ENCODE peak calls at places on chromosomes 6 and 20, in seven cellular contexts. H, N, D, V, Z, J and Q are unnamed samples.

GRCh38 chr6:157281570-157281969 is 41.7 kb downstream of the TMEM242 start:
- DNase-seq in J (peak), Z (no peak), N (no peak), D (no peak), H (peak), V (peak), Q (no peak)

GRCh38 chr6:169820358-169820757 is 68.9 kb downstream of the ERMARD start:
- DNase-seq in Z (no peak), V (no peak), D (no peak), H (no peak), N (no peak), J (no peak), Q (no peak)

GRCh38 chr6:141988954-141989705 is 143.6 kb upstream of the GJE1 start:
- DNase-seq in N (peak), D (no peak), H (no peak), Z (no peak), V (no peak), J (no peak), Q (no peak)

GRCh38 chr20:60046011-60046413 is 87.8 kb downstream of the CDH26 start:
- DNase-seq in V (no peak), H (no peak), J (no peak), Z (no peak), N (peak), D (no peak), Q (no peak)

GRCh38 chr6:119112856-119113530 is 34.5 kb upstream of the FAM184A start:
- DNase-seq in V (no peak), Z (no peak), H (no peak), J (no peak), D (no peak), N (no peak), Q (no peak)

GRCh38 chr20:14634666-14635065 is 297.3 kb upstream of the FLRT3 start:
- DNase-seq in Z (no peak), V (no peak), H (no peak), J (no peak), N (no peak), D (no peak), Q (no peak)

GRCh38 chr6:107493158-107494057 is 3.5 kb downstream of the SOBP start:
- DNase-seq in N (peak), J (no peak), V (no peak), Z (no peak), D (peak), H (peak), Q (peak)

GRCh38 chr6:37303891-37304503 is 46.1 kb upstream of the TMEM217 start:
- DNase-seq in J (no peak), N (peak), Z (no peak), H (no peak), D (no peak), V (no peak), Q (no peak)

GRCh38 chr6:112016335-112016734 is 37.6 kb upstream of the CCN6 start:
- DNase-seq in H (peak), V (no peak), D (no peak), J (no peak), N (no peak), Z (no peak), Q (no peak)

GRCh38 chr20:40727960-40728359 is 38.9 kb upstream of the MAFB start:
- DNase-seq in N (no peak), J (no peak), V (no peak), D (no peak), H (no peak), Z (no peak), Q (no peak)

GRCh38 chr6:112049051-112049799 is 4.7 kb upstream of the CCN6 start:
- DNase-seq in N (no peak), V (no peak), J (no peak), H (no peak), D (no peak), Z (no peak), Q (no peak)

GRCh38 chr6:137332637-137333228 is 113.5 kb upstream of the IFNGR1 start:
- DNase-seq in N (no peak), J (no peak), Z (no peak), H (peak), D (no peak), V (no peak), Q (no peak)

GRCh38 chr20:32507998-32508774 is 76.9 kb downstream of the NOL4L start:
- DNase-seq in V (no peak), Z (no peak), H (no peak), J (no peak), N (no peak), D (no peak), Q (no peak)

GRCh38 chr6:122381494-122382083 is 17.9 kb upstream of the HSF2 start:
- DNase-seq in H (peak), V (no peak), N (peak), D (peak), Z (peak), J (peak), Q (peak)

GRCh38 chr6:160146454-160147145 is 25.0 kb downstream of the SLC22A1 start:
- DNase-seq in H (no peak), V (no peak), N (no peak), J (no peak), Z (no peak), D (no peak), Q (no peak)

GRCh38 chr20:62837790-62838458 is 21.1 kb downstream of the COL9A3 start:
- DNase-seq in D (peak), J (no peak), N (peak), Z (no peak), V (peak), H (no peak), Q (no peak)

GRCh38 chr6:105398859-105399258 is 4.0 kb downstream of the PREP start:
- DNase-seq in J (no peak), N (no peak), H (no peak), Z (no peak), V (no peak), D (no peak), Q (no peak)

GRCh38 chr6:12967686-12968085 is 251.1 kb downstream of the PHACTR1 start:
- DNase-seq in Z (no peak), N (peak), D (no peak), V (no peak), H (no peak), J (no peak), Q (no peak)

GRCh38 chr6:56040271-56040670 is 164.9 kb upstream of the BMP5 start:
- DNase-seq in N (no peak), J (no peak), V (no peak), D (no peak), H (no peak), Z (no peak), Q (no peak)

GRCh38 chr20:50251383-50251748 is 60.7 kb downstream of the CEBPB start:
- DNase-seq in Z (no peak), V (no peak), D (no peak), N (no peak), H (no peak), J (no peak), Q (no peak)

GRCh38 chr6:123661105-123661891 is 24.5 kb upstream of the TRDN start:
- DNase-seq in H (no peak), N (no peak), Z (no peak), D (no peak), V (no peak), J (no peak), Q (no peak)

GRCh38 chr6:34195726-34196115 is 41.0 kb upstream of the HMGA1 start:
- DNase-seq in Z (no peak), H (no peak), J (no peak), D (no peak), N (no peak), V (no peak), Q (no peak)

GRCh38 chr6:34190504-34191122 is 44.7 kb upstream of the GRM4 start:
- DNase-seq in D (no peak), N (no peak), H (no peak), V (no peak), Z (no peak), J (no peak), Q (no peak)

GRCh38 chr6:34194770-34195169 is 41.9 kb upstream of the HMGA1 start:
- DNase-seq in H (no peak), V (no peak), N (no peak), J (no peak), D (no peak), Z (no peak), Q (no peak)

GRCh38 chr6:34189806-34190503 is 44.1 kb upstream of the GRM4 start:
- DNase-seq in D (no peak), V (no peak), N (no peak), J (no peak), H (no peak), Z (peak), Q (no peak)
- TF ChIP-seq CTCF in D (no peak), V (no peak), N (no peak), J (no peak), H (no peak), Z (no peak), Q (no peak)

DNA sequence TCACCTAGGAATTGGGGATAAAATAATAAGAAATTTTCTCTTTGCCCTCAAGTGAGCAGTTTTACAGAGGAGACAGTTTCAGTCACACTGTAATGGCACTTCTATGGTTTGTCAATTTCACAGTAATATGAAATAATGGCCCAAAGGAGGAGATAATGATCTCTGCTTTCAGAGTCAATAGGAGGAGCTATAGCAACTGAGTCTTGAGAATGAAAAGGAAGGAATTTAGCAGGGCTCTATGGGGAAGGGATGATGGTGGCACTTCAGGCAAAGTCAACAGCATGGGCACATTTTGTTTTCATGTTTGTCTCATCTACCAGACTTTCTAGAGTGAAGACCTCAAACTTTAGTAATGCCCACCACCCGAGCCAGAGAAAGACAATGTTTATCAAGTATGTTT is 138.3 kb upstream of the HMGN3 start:
- DNase-seq in N (no peak), J (no peak), V (no peak), D (no peak), Z (no peak), H (no peak), Q (no peak)
- TF ChIP-seq CTCF in N (no peak), J (no peak), V (no peak), D (no peak), Z (no peak), H (no peak), Q (no peak)

GRCh38 chr6:33851959-33852358 is 48.2 kb upstream of the MLN start:
- DNase-seq in D (no peak), N (no peak), V (no peak), J (no peak), Z (no peak), H (no peak), Q (peak)
- TF ChIP-seq CTCF in D (no peak), N (peak), V (peak), J (no peak), Z (peak), H (no peak), Q (peak)

GRCh38 chr20:8076505-8077498 is 55.3 kb upstream of the PLCB1 start:
- DNase-seq in J (no peak), Z (no peak), D (no peak), V (no peak), H (no peak), N (no peak), Q (no peak)

GRCh38 chr20:8078528-8078914 is 53.5 kb upstream of the PLCB1 start:
- DNase-seq in N (no peak), J (no peak), V (no peak), D (no peak), H (no peak), Z (no peak), Q (no peak)

GRCh38 chr20:8082999-8083398 is 49.1 kb upstream of the PLCB1 start:
- DNase-seq in N (no peak), H (peak), V (no peak), D (no peak), Z (no peak), J (no peak), Q (no peak)

GRCh38 chr20:8079976-8080375 is 52.1 kb upstream of the PLCB1 start:
- DNase-seq in D (no peak), Z (no peak), H (no peak), N (no peak), V (no peak), J (no peak), Q (no peak)

DNA sequence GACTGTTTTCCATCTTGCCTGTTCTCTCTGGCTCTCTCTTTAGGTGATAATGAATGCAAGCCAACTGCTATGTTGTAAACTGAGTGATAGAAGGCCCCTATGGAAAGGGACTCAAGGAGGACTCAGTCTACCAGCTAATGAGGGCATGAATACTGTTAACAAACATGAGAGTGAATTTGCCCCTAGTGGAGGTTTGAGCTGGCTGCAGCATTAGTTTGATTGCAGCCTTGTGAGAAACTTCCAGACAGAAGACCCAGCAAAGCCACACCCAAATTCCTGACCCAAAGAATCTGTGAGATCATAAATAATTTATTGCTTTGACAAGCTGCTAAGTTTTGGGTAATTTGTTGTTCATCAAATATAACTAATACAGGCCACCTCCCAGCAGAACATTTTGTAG is 50.0 kb upstream of the PLCB1 start:
- DNase-seq in H (no peak), J (no peak), N (no peak), Z (no peak), D (no peak), V (no peak), Q (no peak)
- TF ChIP-seq CTCF in H (no peak), J (peak), N (peak), Z (no peak), D (no peak), V (no peak), Q (peak)

GRCh38 chr6:158370805-158371204 is 58.5 kb downstream of the TULP4 start:
- DNase-seq in J (no peak), H (no peak), D (no peak), Z (no peak), N (no peak), V (no peak), Q (no peak)

GRCh38 chr6:158373209-158373608 is 60.9 kb downstream of the TULP4 start:
- DNase-seq in D (no peak), N (no peak), V (no peak), J (no peak), Z (no peak), H (no peak), Q (no peak)

GRCh38 chr6:158369241-158369640 is 57.0 kb downstream of the TULP4 start:
- DNase-seq in J (no peak), V (no peak), Z (no peak), D (no peak), H (no peak), N (no peak), Q (no peak)

GRCh38 chr6:158374020-158374419 is 61.8 kb downstream of the TULP4 start:
- DNase-seq in D (no peak), Z (no peak), H (no peak), J (no peak), V (no peak), N (no peak), Q (no peak)

DNA sequence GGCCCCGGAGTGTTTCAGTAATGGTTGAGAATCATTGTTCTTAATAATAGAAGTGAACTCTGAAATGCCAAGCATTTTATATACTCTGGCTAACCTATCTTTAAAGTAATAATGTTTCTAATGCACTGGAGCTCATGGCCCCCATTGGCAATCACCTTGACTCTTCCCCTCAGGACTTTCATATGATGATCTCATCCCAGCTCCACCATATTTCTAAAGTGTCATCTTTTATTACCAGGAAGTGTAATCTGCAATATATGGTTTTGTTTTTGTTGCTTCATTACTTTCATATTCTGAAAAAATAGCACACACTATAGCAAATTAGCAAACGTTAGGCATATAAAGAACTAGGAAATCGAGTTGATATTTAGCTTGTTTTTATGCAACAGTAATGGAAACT is 60.3 kb downstream of the TULP4 start:
- DNase-seq in Z (no peak), H (no peak), V (no peak), J (no peak), D (no peak), N (no peak), Q (no peak)
- TF ChIP-seq CTCF in Z (no peak), H (no peak), V (no peak), J (no peak), D (no peak), N (no peak), Q (no peak)

GRCh38 chr6:54084234-54084633 is 27.0 kb upstream of the MLIP start:
- DNase-seq in H (no peak), V (no peak), Z (no peak), D (no peak), J (no peak), N (no peak), Q (no peak)

GRCh38 chr6:54086439-54086838 is 24.8 kb upstream of the MLIP start:
- DNase-seq in Z (no peak), H (no peak), J (no peak), V (no peak), D (no peak), N (no peak), Q (no peak)

GRCh38 chr6:54085526-54085925 is 25.7 kb upstream of the MLIP start:
- DNase-seq in Z (no peak), D (no peak), H (peak), V (no peak), J (no peak), N (peak), Q (no peak)

GRCh38 chr6:54083301-54083700 is 27.9 kb upstream of the MLIP start:
- DNase-seq in N (no peak), J (no peak), V (no peak), H (no peak), Z (no peak), D (peak), Q (no peak)

DNA sequence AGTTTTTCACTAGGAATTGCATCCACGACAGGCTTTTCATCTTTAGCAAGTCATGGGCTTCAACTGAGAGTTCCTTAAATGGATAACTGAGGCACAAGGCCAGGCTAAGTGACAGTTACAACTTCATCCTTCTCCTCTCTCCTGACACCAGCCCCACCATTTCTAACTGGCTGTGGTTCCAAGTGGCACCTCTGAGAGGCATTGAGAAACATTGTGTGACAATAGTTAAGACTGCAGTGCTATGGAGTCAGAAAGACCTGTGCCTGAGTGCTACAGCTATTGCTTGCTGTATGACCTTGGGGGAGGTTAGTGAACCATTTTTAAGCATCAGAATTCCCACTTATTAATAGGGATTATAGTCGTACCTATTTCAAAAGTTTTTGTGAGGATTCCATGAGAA is 26.2 kb upstream of the MLIP start:
- DNase-seq in J (no peak), V (no peak), D (peak), H (no peak), N (no peak), Z (no peak), Q (no peak)
- TF ChIP-seq CTCF in J (no peak), V (no peak), D (no peak), H (no peak), N (no peak), Z (no peak), Q (no peak)